ENCODE peak calls at places on chromosomes 6 and 20, in seven cellular contexts. Q, R, U, X, P, T and A are unnamed samples.

GRCh38 chr6:12569646-12570045 is 146.9 kb upstream of the PHACTR1 start:
- DNase-seq in U (no peak), X (no peak), T (no peak), Q (no peak), R (no peak), P (no peak), A (no peak)

GRCh38 chr6:32176476-32177181 is 745 bp upstream of the AGPAT1 start:
- DNase-seq in P (no peak), T (peak), R (peak), U (no peak), Q (no peak), X (no peak), A (peak)

GRCh38 chr6:152573762-152574161 is 63.4 kb downstream of the SYNE1 start:
- DNase-seq in X (no peak), T (no peak), P (no peak), U (no peak), R (peak), Q (no peak), A (no peak)

GRCh38 chr6:19465240-19465639 is 371.9 kb upstream of the ID4 start:
- DNase-seq in U (no peak), T (no peak), R (no peak), Q (no peak), P (no peak), X (no peak), A (peak)

GRCh38 chr6:44742828-44743372 is 355.4 kb downstream of the CDC5L start:
- DNase-seq in T (no peak), U (no peak), R (no peak), X (no peak), Q (no peak), P (no peak), A (no peak)

GRCh38 chr6:143251288-143251687 is 190.6 kb downstream of the AIG1 start:
- DNase-seq in Q (no peak), P (no peak), T (no peak), U (no peak), R (no peak), X (no peak), A (no peak)

GRCh38 chr6:36160147-36160760 is 29.9 kb downstream of the MAPK13 start:
- DNase-seq in U (peak), R (peak), T (peak), Q (no peak), P (no peak), X (no peak), A (no peak)

GRCh38 chr6:36906539-36906938 is 20.8 kb downstream of the C6orf89 start:
- DNase-seq in P (no peak), Q (no peak), X (peak), T (no peak), R (no peak), U (no peak), A (peak)

GRCh38 chr6:1553562-1554088 is 56.1 kb upstream of the FOXC1 start:
- DNase-seq in U (peak), P (no peak), Q (no peak), R (no peak), X (no peak), T (peak), A (no peak)

GRCh38 chr6:164008902-164009301 is 594.4 kb downstream of the QKI start:
- DNase-seq in X (no peak), T (no peak), P (no peak), R (no peak), Q (no peak), U (no peak), A (no peak)

GRCh38 chr6:4478098-4478497 is 298.1 kb upstream of the CDYL start:
- DNase-seq in X (no peak), P (no peak), T (no peak), Q (no peak), U (no peak), R (no peak), A (no peak)

GRCh38 chr6:26300828-26301227 is 64.2 kb upstream of the BTN3A2 start:
- DNase-seq in R (no peak), T (no peak), P (no peak), X (no peak), Q (no peak), U (no peak), A (no peak)

GRCh38 chr20:47686545-47686944 is 98.7 kb downstream of the SULF2 start:
- DNase-seq in Q (no peak), T (peak), X (no peak), P (peak), R (no peak), U (no peak), A (no peak)

GRCh38 chr6:111030008-111031006 is 48.5 kb downstream of the RPF2 start:
- DNase-seq in Q (no peak), T (no peak), R (no peak), X (no peak), U (no peak), P (no peak), A (no peak)

GRCh38 chr6:23456396-23456795 is 669.6 kb upstream of the NRSN1 start:
- DNase-seq in X (no peak), P (no peak), U (no peak), R (no peak), T (no peak), Q (no peak), A (no peak)

GRCh38 chr20:46915580-46916243 is 21.1 kb downstream of the EYA2 start:
- DNase-seq in X (no peak), Q (no peak), U (no peak), R (no peak), P (no peak), T (no peak), A (no peak)

GRCh38 chr20:44495257-44495656 is 19.6 kb downstream of the TTPAL start:
- DNase-seq in X (no peak), T (peak), R (peak), U (peak), Q (no peak), P (no peak), A (no peak)

GRCh38 chr20:15033269-15033668 is 695.9 kb upstream of the FLRT3 start:
- DNase-seq in T (no peak), R (no peak), X (no peak), P (no peak), U (no peak), Q (no peak), A (no peak)

GRCh38 chr6:167572841-167573271 is 248.0 kb downstream of the TTLL2 start:
- DNase-seq in P (no peak), U (no peak), T (no peak), Q (no peak), X (no peak), R (no peak), A (no peak)

GRCh38 chr20:57716202-57716601 is 6.4 kb upstream of the PMEPA1 start:
- DNase-seq in R (peak), Q (no peak), U (peak), T (peak), X (no peak), P (no peak), A (no peak)

GRCh38 chr20:64234291-64234791 is 21.2 kb upstream of the PCMTD2 start:
- DNase-seq in T (no peak), P (no peak), U (no peak), R (no peak), Q (no peak), X (no peak), A (no peak)

GRCh38 chr6:9540126-9540525 is 874.7 kb downstream of the TFAP2A start:
- DNase-seq in Q (no peak), P (no peak), R (peak), U (peak), T (no peak), X (no peak), A (no peak)

GRCh38 chr6:158819213-158819976 is at the start of gene EZR:
- DNase-seq in P (no peak), Q (peak), R (peak), X (no peak), T (peak), U (peak), A (peak)